ENCODE peak calls at places on chromosomes 16 and 17, in five cellular contexts. L, N, V, K and S are unnamed samples.

GRCh38 chr16:17452931-17453330 is 17.8 kb downstream of the XYLT1 start:
- DNase-seq in L (no peak), N (no peak), V (no peak), K (no peak), S (no peak)

GRCh38 chr17:78239489-78239931 is 8.1 kb downstream of the TMEM235 start:
- DNase-seq in L (no peak), N (no peak), V (no peak), K (no peak), S (no peak)

GRCh38 chr16:59634951-59635350 is 900.8 kb upstream of the GOT2 start:
- DNase-seq in L (no peak), N (no peak), V (no peak), K (no peak), S (no peak)

GRCh38 chr16:80806957-80807356 is 2.6 kb upstream of the CDYL2 start:
- DNase-seq in L (no peak), N (no peak), V (peak), K (no peak), S (no peak)

GRCh38 chr16:27389272-27389961 is 12.6 kb upstream of the IL21R start:
- DNase-seq in L (no peak), N (no peak), V (no peak), K (no peak), S (no peak)

GRCh38 chr17:35119370-35120185 is at the start of gene RAD51D:
- DNase-seq in L (peak), N (peak), V (peak), K (no peak), S (peak)

GRCh38 chr17:58329035-58329807 is 626 bp upstream of the TSPOAP1 start:
- DNase-seq in L (no peak), N (peak), V (peak), K (no peak), S (peak)

GRCh38 chr17:16954541-16954940 is 17.4 kb downstream of the TNFRSF13B start:
- DNase-seq in L (no peak), N (no peak), V (no peak), K (no peak), S (no peak)

GRCh38 chr17:1003972-1004768 is 7.2 kb downstream of the TIMM22 start:
- DNase-seq in L (no peak), N (no peak), V (no peak), K (no peak), S (no peak)

GRCh38 chr16:28863929-28864886 is 565 bp downstream of the SH2B1 start:
- DNase-seq in L (no peak), N (peak), V (peak), K (no peak), S (no peak)

GRCh38 chr16:47905771-47906170 is 250.0 kb downstream of the ABCC12 start:
- DNase-seq in L (no peak), N (no peak), V (no peak), K (no peak), S (no peak)

GRCh38 chr16:11414815-11415775 is 69.8 kb downstream of the RMI2 start:
- DNase-seq in L (no peak), N (peak), V (no peak), K (no peak), S (no peak)

GRCh38 chr17:8630227-8630801 is at the start of gene MYH10:
- DNase-seq in L (no peak), N (no peak), V (no peak), K (no peak), S (no peak)

GRCh38 chr17:6245301-6245810 is 175.2 kb downstream of the WSCD1 start:
- DNase-seq in L (no peak), N (no peak), V (no peak), K (no peak), S (no peak)

GRCh38 chr17:45020354-45021138 is 30.9 kb downstream of the DCAKD start:
- DNase-seq in L (peak), N (peak), V (no peak), K (no peak), S (no peak)